ENCODE peak calls at places on chromosomes 1 and 21, in eight cellular contexts. V is CD8-positive, alpha-beta T cell; T is SK-N-SH; U is sigmoid colon; D is pancreas; Z is IMR-90; A is psoas muscle; R is PC-9. E is an unnamed sample.
A peak's percentile ranks its signal among the peaks of the same experiment; 100 is the strongest.

GRCh38 chr21:29295066-29295650 is 3.6 kb upstream of the BACH1 start:
- DNase-seq in U (no peak), Z (no peak), R (no peak), D (no peak), A (no peak), T (no peak), V (no peak), E (no peak)

GRCh38 chr1:13749543-13750307 is 49.7 kb downstream of the PRDM2 start:
- DNase-seq in V (no peak), A (peak; percentile 79), T (no peak), Z (peak; percentile 36), D (peak; percentile 67), R (peak; percentile 37), U (peak; percentile 80), E (peak; percentile 80)

GRCh38 chr1:11052839-11053757 is 6.1 kb upstream of the MASP2 start:
- DNase-seq in A (no peak), D (peak; percentile 49), U (no peak), T (peak; percentile 88), V (no peak), R (no peak), Z (no peak), E (no peak)

GRCh38 chr1:192604979-192605620 is 29.5 kb downstream of the RGS1 start:
- DNase-seq in R (no peak), V (no peak), A (no peak), U (no peak), D (no peak), T (no peak), Z (no peak), E (no peak)

GRCh38 chr1:7679873-7680790 is 91.0 kb upstream of the VAMP3 start:
- DNase-seq in Z (peak; percentile 13), V (peak; percentile 39), T (peak; percentile 93), A (peak; percentile 55), U (peak; percentile 78), R (no peak), D (peak; percentile 54), E (no peak)

GRCh38 chr1:175338447-175339135 is 146.0 kb upstream of the KIAA0040 start:
- DNase-seq in Z (no peak), D (no peak), T (peak; percentile 41), R (no peak), A (no peak), U (no peak), V (peak; percentile 31), E (no peak)

GRCh38 chr21:40681164-40681859 is 165.6 kb downstream of the DSCAM start:
- DNase-seq in V (no peak), R (no peak), U (no peak), A (no peak), Z (no peak), T (peak; percentile 83), D (peak; percentile 28), E (no peak)

GRCh38 chr1:30744060-30744756 is 13.4 kb downstream of the LAPTM5 start:
- DNase-seq in V (peak; percentile 18), T (no peak), Z (peak; percentile 73), A (no peak), U (no peak), R (no peak), D (no peak), E (no peak)

GRCh38 chr1:183106746-183107145 is 79.3 kb upstream of the LAMC2 start:
- DNase-seq in U (no peak), R (no peak), V (no peak), Z (peak; percentile 84), D (no peak), T (no peak), A (no peak), E (no peak)

GRCh38 chr1:1511533-1512285 is at the start of gene ATAD3A:
- DNase-seq in D (peak; percentile 98), R (peak; percentile 89), U (peak; percentile 99), Z (peak; percentile 97), A (peak; percentile 99), V (peak; percentile 91), T (peak; percentile 98), E (peak; percentile 97)

GRCh38 chr1:1507305-1507704 is 4.7 kb upstream of the ATAD3A start:
- DNase-seq in T (no peak), V (no peak), A (no peak), Z (no peak), R (no peak), U (no peak), D (no peak), E (no peak)

DNA sequence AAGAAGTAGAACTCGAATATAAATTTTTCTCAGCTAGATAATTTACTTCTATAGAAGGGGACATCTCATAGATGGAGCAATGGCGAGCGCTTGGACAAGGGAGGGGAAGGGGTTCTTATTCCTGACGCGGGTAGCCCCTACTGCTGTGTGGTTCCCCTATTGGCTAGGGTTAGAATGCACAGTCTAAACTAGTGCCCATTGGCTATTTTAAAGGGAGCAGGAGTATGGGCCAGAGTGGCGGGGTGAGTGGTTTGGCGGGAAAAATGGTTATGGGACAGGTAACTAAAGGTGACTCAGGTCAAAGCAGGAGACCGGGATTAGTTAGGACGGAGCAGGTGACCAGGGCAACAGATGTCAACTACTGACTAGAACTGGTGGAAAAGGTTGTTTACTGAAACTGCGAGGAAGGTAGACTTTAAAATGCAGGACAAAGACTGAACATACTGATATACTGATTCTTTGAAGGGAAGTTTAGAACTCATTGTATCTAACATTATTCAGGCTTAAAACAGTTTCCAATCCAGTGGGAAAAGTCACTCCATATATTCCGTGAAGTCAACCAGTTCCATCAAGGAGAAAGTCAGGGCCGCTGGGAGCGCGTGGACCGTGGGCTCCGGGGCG is 940 bp upstream of the ATAD3A start:
- DNase-seq in A (no peak), R (peak; percentile 42), T (peak; percentile 52), Z (peak; percentile 2), U (no peak), D (no peak), V (no peak), E (no peak)
- TF ChIP-seq CTCF in A (no peak), R (no peak), T (peak; percentile 6), Z (no peak), U (no peak), D (no peak), V (no peak), E (no peak)

GRCh38 chr1:201916649-201917249 is 28.1 kb downstream of the SHISA4 start:
- DNase-seq in R (peak; percentile 82), U (peak; percentile 95), A (peak; percentile 74), T (peak; percentile 84), V (no peak), D (peak; percentile 45), Z (peak; percentile 94), E (peak; percentile 97)
- H3K4me1 ChIP-seq in R (peaks cover 38% of the 10 kb centered on the region), U (peaks cover 98% of the 10 kb centered on the region), A (peaks cover 45% of the 10 kb centered on the region), T (peaks cover 16% of the 10 kb centered on the region), V (no peaks in the 10 kb centered on the region), D (no peaks in the 10 kb centered on the region), Z (peaks cover 43% of the 10 kb centered on the region), E (peaks cover 100% of the 10 kb centered on the region)

GRCh38 chr1:4716406-4716805 is 62.0 kb downstream of the AJAP1 start:
- DNase-seq in A (no peak), V (no peak), U (no peak), Z (no peak), D (no peak), T (no peak), R (no peak), E (no peak)
- H3K9me3 ChIP-seq in A (no peaks in the 10 kb centered on the region), V (no peaks in the 10 kb centered on the region), U (no peaks in the 10 kb centered on the region), Z (peaks cover 44% of the 10 kb centered on the region), D (no peaks in the 10 kb centered on the region), T (no peaks in the 10 kb centered on the region), R (no peaks in the 10 kb centered on the region), E (no peaks in the 10 kb centered on the region)

GRCh38 chr1:19802269-19802668 is 2.6 kb upstream of the TMCO4 start:
- DNase-seq in Z (no peak), R (no peak), V (no peak), A (no peak), U (no peak), D (no peak), T (no peak), E (no peak)

GRCh38 chr1:19799877-19800804 is at the start of gene TMCO4:
- DNase-seq in T (peak; percentile 79), R (peak; percentile 52), Z (peak; percentile 88), U (peak; percentile 74), V (peak; percentile 34), A (peak; percentile 51), D (no peak), E (peak; percentile 74)

GRCh38 chr1:19797827-19798226 is 1.9 kb downstream of the TMCO4 start:
- DNase-seq in R (no peak), D (no peak), U (no peak), Z (no peak), T (no peak), A (no peak), V (no peak), E (no peak)

GRCh38 chr1:19798486-19799232 is 1.1 kb downstream of the TMCO4 start:
- DNase-seq in T (no peak), U (no peak), A (no peak), Z (no peak), D (no peak), V (no peak), R (no peak), E (no peak)

GRCh38 chr1:19799233-19799876 is 361 bp downstream of the TMCO4 start:
- DNase-seq in R (no peak), Z (peak; percentile 37), V (peak; percentile 40), D (peak; percentile 81), A (peak; percentile 69), U (peak; percentile 69), T (peak; percentile 83), E (peak; percentile 83)
- TF ChIP-seq CTCF in R (peak; percentile 27), Z (peak; percentile 29), V (peak; percentile 40), D (no peak), A (peak; percentile 22), U (peak; percentile 54), T (peak; percentile 32), E (peak; percentile 33)

DNA sequence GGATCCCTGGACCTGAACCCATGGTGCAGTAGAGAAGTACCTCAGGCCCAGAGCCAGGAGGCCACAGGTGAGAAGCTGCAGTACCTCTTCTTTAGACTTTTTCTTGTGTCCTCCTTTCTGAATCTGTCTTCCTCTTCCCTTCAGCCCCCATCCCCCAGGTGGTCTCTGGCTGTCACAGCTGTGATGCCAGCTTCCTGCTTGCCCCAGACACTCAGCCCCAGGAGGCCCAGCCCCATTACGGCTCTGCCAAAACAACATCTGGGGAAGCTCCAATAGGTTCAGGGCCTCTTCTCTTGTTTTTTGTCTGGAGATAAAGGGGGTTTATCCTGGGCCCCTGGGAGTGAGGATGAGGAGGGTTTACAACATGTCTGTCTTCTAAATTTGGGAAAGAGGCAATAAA is 9.5 kb upstream of the BTG2 start:
- DNase-seq in U (no peak), D (no peak), T (no peak), V (no peak), A (no peak), Z (no peak), R (no peak), E (no peak)
- H3K4me1 ChIP-seq in U (peaks cover 5% of the 10 kb centered on the region), D (peaks cover 11% of the 10 kb centered on the region), T (no peaks in the 10 kb centered on the region), V (peaks cover 40% of the 10 kb centered on the region), A (peaks cover 7% of the 10 kb centered on the region), Z (peaks cover 2% of the 10 kb centered on the region), R (no peaks in the 10 kb centered on the region), E (peaks cover 18% of the 10 kb centered on the region)